ENCODE peak calls at places on chromosomes 6 and 20, in seven cellular contexts. F is PC-9; M is neuronal stem cell; E is thoracic aorta; A is KG1; W is activated effector memory CD4-positive, alpha-beta T cell treated with anti-CD3 and anti-CD28 coated beads, Interleukin-2, amount 50 U/mL, for 16 hours; L is psoas muscle. J is an unnamed sample.

GRCh38 chr20:35871311-35871771 is 83.0 kb downstream of the SCAND1 start:
- DNase-seq in F (peak; percentile 21), M (no peak), E (no peak), A (no peak), W (no peak), L (no peak), J (peak; percentile 54)

GRCh38 chr6:26268659-26269402 is 96.2 kb upstream of the BTN3A2 start:
- DNase-seq in F (peak; percentile 42), M (peak; percentile 59), E (no peak), A (no peak), W (no peak), L (no peak), J (no peak)

GRCh38 chr6:163665464-163665863 is 250.9 kb downstream of the QKI start:
- DNase-seq in F (no peak), M (no peak), E (no peak), A (no peak), W (no peak), L (no peak), J (no peak)

GRCh38 chr20:41482647-41483552 is 116.3 kb upstream of the EMILIN3 start:
- DNase-seq in F (no peak), M (no peak), E (no peak), A (no peak), W (no peak), L (no peak), J (no peak)

GRCh38 chr20:19901226-19901625 is 115.9 kb upstream of the NAA20 start:
- DNase-seq in F (no peak), M (no peak), E (no peak), A (no peak), W (no peak), L (no peak), J (no peak)

GRCh38 chr6:73710948-73711347 is 14.9 kb downstream of the CD109 start:
- DNase-seq in F (no peak), M (no peak), E (no peak), A (no peak), W (no peak), L (no peak), J (no peak)

GRCh38 chr6:52588087-52588709 is 11.3 kb upstream of the TRAM2 start:
- DNase-seq in F (no peak), M (no peak), E (no peak), A (no peak), W (no peak), L (no peak), J (no peak)

GRCh38 chr20:56957737-56958553 is 308.5 kb downstream of the BMP7 start:
- DNase-seq in F (no peak), M (peak; percentile 65), E (no peak), A (no peak), W (no peak), L (no peak), J (no peak)

GRCh38 chr6:142459267-142459666 is 157.5 kb downstream of the ADGRG6 start:
- DNase-seq in F (no peak), M (no peak), E (no peak), A (no peak), W (no peak), L (no peak), J (no peak)

GRCh38 chr6:134035823-134036296 is 16.6 kb downstream of the SLC2A12 start:
- DNase-seq in F (peak; percentile 64), M (no peak), E (no peak), A (no peak), W (no peak), L (no peak), J (no peak)

GRCh38 chr20:58634121-58634817 is 16.8 kb upstream of the STX16 start:
- DNase-seq in F (no peak), M (no peak), E (no peak), A (no peak), W (peak; percentile 36), L (no peak), J (no peak)

GRCh38 chr20:52103469-52103910 is 88.1 kb downstream of the ZFP64 start:
- DNase-seq in F (peak; percentile 84), M (peak; percentile 8), E (no peak), A (peak; percentile 89), W (no peak), L (no peak), J (no peak)

GRCh38 chr6:143842468-143842901 is 653 bp upstream of the LTV1 start:
- DNase-seq in F (no peak), M (no peak), E (no peak), A (no peak), W (no peak), L (no peak), J (no peak)

GRCh38 chr6:64522859-64523258 is 887.3 kb downstream of the PHF3 start:
- DNase-seq in F (no peak), M (no peak), E (no peak), A (no peak), W (no peak), L (no peak), J (no peak)

GRCh38 chr20:63858393-63859165 is 2.7 kb upstream of the ABHD16B start:
- DNase-seq in F (no peak), M (peak; percentile 51), E (no peak), A (no peak), W (no peak), L (no peak), J (no peak)

GRCh38 chr6:20921533-20921932 is 387.3 kb downstream of the CDKAL1 start:
- DNase-seq in F (no peak), M (no peak), E (no peak), A (no peak), W (no peak), L (no peak), J (no peak)

GRCh38 chr6:162119349-162119748 is 608.2 kb downstream of the PRKN start:
- DNase-seq in F (no peak), M (no peak), E (no peak), A (no peak), W (no peak), L (no peak), J (peak; percentile 49)

GRCh38 chr20:5714261-5715041 is 35.8 kb upstream of the SHLD1 start:
- DNase-seq in F (peak; percentile 47), M (peak; percentile 26), E (no peak), A (peak; percentile 19), W (peak; percentile 87), L (no peak), J (no peak)

GRCh38 chr6:150930816-150931215 is 65.3 kb downstream of the MTHFD1L start:
- DNase-seq in F (no peak), M (no peak), E (no peak), A (no peak), W (no peak), L (no peak), J (no peak)

GRCh38 chr6:154394571-154394970 is 38.0 kb upstream of the IPCEF1 start:
- DNase-seq in F (no peak), M (no peak), E (no peak), A (no peak), W (no peak), L (no peak), J (no peak)

GRCh38 chr6:128742900-128743299 is 140.0 kb upstream of the LAMA2 start:
- DNase-seq in F (no peak), M (no peak), E (no peak), A (no peak), W (no peak), L (no peak), J (no peak)

GRCh38 chr6:142850653-142851434 is 94.1 kb downstream of the HIVEP2 start:
- DNase-seq in F (no peak), M (no peak), E (no peak), A (no peak), W (peak; percentile 77), L (no peak), J (no peak)

GRCh38 chr6:143157146-143157545 is 96.5 kb downstream of the AIG1 start:
- DNase-seq in F (peak; percentile 9), M (no peak), E (no peak), A (no peak), W (no peak), L (no peak), J (no peak)

GRCh38 chr6:101231606-101232235 is 161.8 kb upstream of the GRIK2 start:
- DNase-seq in F (no peak), M (no peak), E (no peak), A (no peak), W (no peak), L (no peak), J (no peak)

GRCh38 chr6:7247179-7247456 is 65.9 kb downstream of the SSR1 start:
- DNase-seq in F (no peak), M (no peak), E (no peak), A (no peak), W (no peak), L (no peak), J (no peak)

J was measured in ureter.